ENCODE peak calls at places on chromosomes 1 and 21, in five cellular contexts. Z is EH, S is T-helper 1 cell, I is NCI-H748 treated with DMSO at 0.1 percent for 48 hours, X is Peyer's patch. H is an unnamed sample.

GRCh38 chr1:7103322-7104052 is 318.2 kb downstream of the CAMTA1 start:
- DNase-seq in Z (no peak), S (no peak), I (no peak), X (no peak), H (no peak)

GRCh38 chr1:227372662-227373061 is 54.4 kb upstream of the CDC42BPA start:
- DNase-seq in Z (peak; percentile 64), S (no peak), I (peak; percentile 67), X (no peak), H (peak; percentile 20)

GRCh38 chr1:57238408-57238807 is 185.5 kb downstream of the DAB1 start:
- DNase-seq in Z (no peak), S (no peak), I (no peak), X (no peak), H (no peak)

GRCh38 chr1:39082140-39082799 is 56.1 kb downstream of the NDUFS5 start:
- DNase-seq in Z (no peak), S (no peak), I (no peak), X (no peak), H (no peak)

GRCh38 chr1:33296082-33296458 is 24.8 kb downstream of the A3GALT2 start:
- DNase-seq in Z (no peak), S (no peak), I (no peak), X (no peak), H (peak; percentile 48)

GRCh38 chr1:22503721-22504410 is 52.2 kb downstream of the ZBTB40 start:
- DNase-seq in Z (peak; percentile 75), S (no peak), I (no peak), X (no peak), H (peak; percentile 47)

GRCh38 chr1:41704189-41704588 is 214.5 kb downstream of the HIVEP3 start:
- DNase-seq in Z (no peak), S (no peak), I (no peak), X (no peak), H (no peak)

GRCh38 chr1:2441746-2442145 is 29.4 kb upstream of the PEX10 start:
- DNase-seq in Z (peak; percentile 21), S (no peak), I (no peak), X (no peak), H (no peak)

GRCh38 chr1:81305997-81306452 is 494.7 kb upstream of the ADGRL2 start:
- DNase-seq in Z (peak; percentile 40), S (no peak), I (peak; percentile 97), X (no peak), H (peak; percentile 35)

GRCh38 chr1:41616563-41616962 is 132.1 kb upstream of the EDN2 start:
- DNase-seq in Z (no peak), S (no peak), I (no peak), X (no peak), H (no peak)

GRCh38 chr1:109516872-109517271 is 7.3 kb upstream of the AMIGO1 start:
- DNase-seq in Z (peak; percentile 93), S (no peak), I (no peak), X (peak; percentile 73), H (no peak)

GRCh38 chr1:92969517-92969916 is 8.3 kb upstream of the DIPK1A start:
- DNase-seq in Z (no peak), S (no peak), I (no peak), X (no peak), H (no peak)

GRCh38 chr21:33360871-33361602 is 36.3 kb downstream of the IFNAR1 start:
- DNase-seq in Z (peak; percentile 83), S (peak; percentile 58), I (peak; percentile 86), X (peak; percentile 90), H (peak; percentile 77)

GRCh38 chr21:46436586-46436985 is 22.1 kb upstream of the DIP2A start:
- DNase-seq in Z (no peak), S (no peak), I (no peak), X (no peak), H (no peak)

GRCh38 chr1:94554611-94555010 is 13.1 kb upstream of the F3 start:
- DNase-seq in Z (no peak), S (no peak), I (no peak), X (no peak), H (no peak)

GRCh38 chr1:213986020-213986924 is 1.5 kb upstream of the PROX1 start:
- DNase-seq in Z (no peak), S (no peak), I (no peak), X (no peak), H (no peak)

GRCh38 chr1:35894183-35894582 is 11.2 kb downstream of the AGO1 start:
- DNase-seq in Z (peak; percentile 56), S (no peak), I (no peak), X (no peak), H (no peak)

GRCh38 chr1:160723332-160723731 is 11.7 kb upstream of the CD48 start:
- DNase-seq in Z (no peak), S (no peak), I (no peak), X (no peak), H (no peak)

GRCh38 chr1:66452982-66453381 is 81.0 kb upstream of the SGIP1 start:
- DNase-seq in Z (no peak), S (no peak), I (no peak), X (no peak), H (no peak)

GRCh38 chr1:24161270-24161669 is 18.3 kb upstream of the IL22RA1 start:
- DNase-seq in Z (no peak), S (no peak), I (no peak), X (no peak), H (no peak)

GRCh38 chr1:192805832-192806323 is 3.0 kb upstream of the RGS2 start:
- DNase-seq in Z (peak; percentile 88), S (no peak), I (peak; percentile 27), X (no peak), H (peak; percentile 80)

GRCh38 chr1:37825508-37825907 is 17.5 kb upstream of the YRDC start:
- DNase-seq in Z (no peak), S (no peak), I (no peak), X (no peak), H (no peak)

GRCh38 chr21:45410151-45410864 is 5.3 kb downstream of the COL18A1 start:
- DNase-seq in Z (no peak), S (no peak), I (no peak), X (no peak), H (no peak)

GRCh38 chr1:3075666-3076387 is 6.8 kb downstream of the PRDM16 start:
- DNase-seq in Z (no peak), S (no peak), I (no peak), X (no peak), H (no peak)

GRCh38 chr1:3101127-3101939 is 32.3 kb downstream of the PRDM16 start:
- DNase-seq in Z (no peak), S (no peak), I (peak; percentile 1), X (no peak), H (no peak)

H was measured in AG08395.